ENCODE peak calls at places on chromosomes 13 and 19, in eight cellular contexts. O is MM.1S, E is mammary epithelial cell, I is NT2/D1, U is H9, Y is endothelial cell of umbilical vein, T is Karpas-422, A is neural progenitor cell. Q is an unnamed sample. For H3K9me3, the result is how much of the 10 kb centered on the place peaks cover.

GRCh38 chr19:12064266-12065099 is at the start of gene ZNF844:
- DNase-seq in E (peak), T (peak), I (peak), Y (peak), O (no peak), A (peak), U (peak), Q (peak)

GRCh38 chr19:19655051-19655594 is 8.4 kb downstream of the ATP13A1 start:
- DNase-seq in I (no peak), A (no peak), O (no peak), T (no peak), Y (no peak), U (peak), E (no peak), Q (peak)

GRCh38 chr13:94154362-94154761 is 325.1 kb downstream of the DCT start:
- DNase-seq in I (no peak), T (no peak), U (no peak), Y (no peak), E (peak), A (no peak), O (no peak), Q (no peak)

GRCh38 chr19:39347332-39348227 is 5.4 kb downstream of the SAMD4B start:
- DNase-seq in I (no peak), U (no peak), E (no peak), O (no peak), A (no peak), Y (no peak), T (no peak), Q (no peak)

GRCh38 chr13:94968757-94969086 is 256.4 kb upstream of the SOX21 start:
- DNase-seq in U (no peak), I (no peak), O (no peak), Y (no peak), E (no peak), A (no peak), T (no peak), Q (no peak)

GRCh38 chr19:49770529-49770928 is 3.7 kb downstream of the AP2A1 start:
- DNase-seq in Y (no peak), I (no peak), E (no peak), T (no peak), A (no peak), O (no peak), U (no peak), Q (no peak)

GRCh38 chr19:47190167-47190727 is 40.8 kb downstream of the BBC3 start:
- DNase-seq in Y (peak), I (no peak), T (no peak), A (no peak), U (no peak), O (no peak), E (peak), Q (peak)

GRCh38 chr19:33705090-33705847 is 83.5 kb downstream of the CHST8 start:
- DNase-seq in U (no peak), O (no peak), A (peak), T (no peak), I (no peak), Y (no peak), E (no peak), Q (peak)

GRCh38 chr19:18397242-18398202 is at the start of gene LRRC25:
- DNase-seq in E (no peak), A (peak), Y (no peak), I (peak), T (peak), U (peak), O (no peak), Q (peak)

GRCh38 chr13:91017031-91017668 is 330.3 kb upstream of the MIR17HG start:
- DNase-seq in U (peak), E (peak), O (peak), A (peak), I (peak), T (peak), Y (peak), Q (no peak)

GRCh38 chr19:3073931-3074595 is 11.8 kb upstream of the TLE5 start:
- DNase-seq in T (no peak), O (no peak), E (no peak), U (no peak), A (no peak), Y (no peak), I (no peak), Q (peak)

GRCh38 chr13:48043789-48044503 is 6.4 kb downstream of the NUDT15 start:
- DNase-seq in U (no peak), E (peak), I (no peak), T (no peak), A (no peak), O (no peak), Y (peak), Q (no peak)

GRCh38 chr13:107258599-107259187 is 690.8 kb upstream of the ARGLU1 start:
- DNase-seq in O (no peak), E (peak), T (no peak), Y (peak), U (no peak), I (no peak), A (no peak), Q (no peak)

GRCh38 chr13:75830842-75831241 is 194.7 kb downstream of the LMO7 start:
- DNase-seq in T (no peak), U (no peak), I (no peak), A (no peak), Y (no peak), E (peak), O (no peak), Q (no peak)

GRCh38 chr19:49774969-49775368 is 8.2 kb downstream of the AP2A1 start:
- DNase-seq in A (no peak), Y (no peak), E (no peak), I (no peak), T (no peak), U (no peak), O (no peak), Q (no peak)

GRCh38 chr19:12825259-12826131 is 8.9 kb downstream of the RTBDN start:
- DNase-seq in U (peak), Y (peak), A (peak), T (no peak), I (peak), E (no peak), O (no peak), Q (no peak)

GRCh38 chr13:61880576-61881283 is 465.1 kb upstream of the PCDH20 start:
- DNase-seq in T (peak), I (peak), Y (peak), U (peak), E (no peak), O (peak), A (peak), Q (no peak)

GRCh38 chr19:1690570-1691307 is 38.3 kb upstream of the TCF3 start:
- DNase-seq in O (no peak), Y (no peak), T (peak), E (peak), A (peak), I (peak), U (peak), Q (no peak)

GRCh38 chr19:44752816-44753618 is 4.5 kb downstream of the BCL3 start:
- DNase-seq in Y (peak), I (peak), O (peak), T (peak), U (peak), E (peak), A (peak), Q (peak)

GRCh38 chr13:32840840-32841713 is 175.1 kb upstream of the KL start:
- DNase-seq in I (no peak), E (peak), A (no peak), O (no peak), Y (no peak), T (no peak), U (no peak), Q (no peak)

GRCh38 chr19:18233224-18233825 is 7.1 kb upstream of the PDE4C start:
- DNase-seq in Y (peak), I (peak), U (peak), A (peak), T (peak), E (peak), O (peak), Q (no peak)

GRCh38 chr13:27960362-27961226 is 8.5 kb downstream of the CDX2 start:
- DNase-seq in I (no peak), Y (no peak), T (no peak), O (peak), A (peak), U (peak), E (peak), Q (no peak)

GRCh38 chr19:58203814-58204475 is 21.1 kb downstream of the ZNF274 start:
- DNase-seq in U (no peak), E (no peak), Y (no peak), I (no peak), T (no peak), A (no peak), O (no peak), Q (no peak)

GRCh38 chr19:6021878-6022569 is 44.1 kb upstream of the RANBP3 start:
- DNase-seq in A (peak), E (peak), O (peak), Y (peak), U (peak), I (peak), T (peak), Q (peak)

GRCh38 chr13:20118268-20119140 is 42.3 kb downstream of the GJA3 start:
- DNase-seq in T (no peak), E (no peak), U (peak), A (peak), I (no peak), O (no peak), Y (peak), Q (peak)

GRCh38 chr19:6761053-6761676 is 6.1 kb downstream of the SH2D3A start:
- DNase-seq in Y (no peak), I (no peak), E (no peak), O (peak), A (peak), U (peak), T (peak), Q (peak)

GRCh38 chr19:13803038-13803437 is 7.8 kb downstream of the ZSWIM4 start:
- DNase-seq in I (no peak), Y (no peak), O (no peak), U (no peak), T (no peak), E (no peak), A (no peak), Q (no peak)

GRCh38 chr19:17281391-17282304 is at the start of gene ANKLE1:
- DNase-seq in Y (no peak), O (no peak), I (no peak), U (peak), A (peak), E (no peak), T (peak), Q (peak)

GRCh38 chr19:13812544-13812943 is 17.3 kb downstream of the ZSWIM4 start:
- DNase-seq in O (no peak), E (no peak), U (no peak), Y (no peak), A (no peak), T (no peak), I (no peak), Q (no peak)

GRCh38 chr19:39768334-39768733 is 10.3 kb upstream of the LEUTX start:
- DNase-seq in E (no peak), A (no peak), I (no peak), T (no peak), U (no peak), Y (no peak), O (no peak), Q (no peak)

GRCh38 chr19:49331616-49332055 is 3.6 kb upstream of the CD37 start:
- DNase-seq in I (peak), A (peak), Y (peak), T (peak), O (peak), E (peak), U (peak), Q (no peak)

GRCh38 chr13:28494861-28495585 is at the start of gene FLT1:
- DNase-seq in U (peak), A (peak), I (peak), E (peak), O (no peak), T (no peak), Y (peak), Q (peak)

GRCh38 chr13:38566023-38566422 is 120.9 kb upstream of the FREM2 start:
- DNase-seq in T (no peak), I (no peak), Y (no peak), O (no peak), E (no peak), A (no peak), U (no peak), Q (no peak)

GRCh38 chr13:39672378-39673132 is 17.1 kb downstream of the COG6 start:
- DNase-seq in T (no peak), E (no peak), A (no peak), I (no peak), O (no peak), U (no peak), Y (no peak), Q (no peak)

GRCh38 chr13:37618554-37618953 is 20.0 kb upstream of the POSTN start:
- DNase-seq in Y (peak), O (no peak), U (no peak), T (no peak), A (no peak), I (no peak), E (no peak), Q (no peak)

GRCh38 chr13:30576528-30576927 is 41.2 kb upstream of the USPL1 start:
- DNase-seq in I (no peak), Y (no peak), O (no peak), U (no peak), T (no peak), E (peak), A (no peak), Q (no peak)

GRCh38 chr19:5951338-5951861 is 26.5 kb downstream of the RANBP3 start:
- DNase-seq in I (no peak), T (peak), A (peak), U (peak), Y (peak), O (no peak), E (no peak), Q (peak)

GRCh38 chr13:20760872-20761271 is 12.9 kb downstream of the EEF1AKMT1 start:
- DNase-seq in A (no peak), T (no peak), Y (no peak), O (no peak), U (no peak), I (no peak), E (no peak), Q (no peak)

GRCh38 chr19:1511318-1511988 is 1.4 kb downstream of the ADAMTSL5 start:
- DNase-seq in U (no peak), A (no peak), T (no peak), E (no peak), Y (no peak), I (no peak), O (no peak), Q (no peak)

GRCh38 chr19:56577719-56578602 is 10.7 kb downstream of the ZNF470 start:
- DNase-seq in I (no peak), T (no peak), O (no peak), A (no peak), U (no peak), E (no peak), Y (no peak), Q (no peak)

DNA sequence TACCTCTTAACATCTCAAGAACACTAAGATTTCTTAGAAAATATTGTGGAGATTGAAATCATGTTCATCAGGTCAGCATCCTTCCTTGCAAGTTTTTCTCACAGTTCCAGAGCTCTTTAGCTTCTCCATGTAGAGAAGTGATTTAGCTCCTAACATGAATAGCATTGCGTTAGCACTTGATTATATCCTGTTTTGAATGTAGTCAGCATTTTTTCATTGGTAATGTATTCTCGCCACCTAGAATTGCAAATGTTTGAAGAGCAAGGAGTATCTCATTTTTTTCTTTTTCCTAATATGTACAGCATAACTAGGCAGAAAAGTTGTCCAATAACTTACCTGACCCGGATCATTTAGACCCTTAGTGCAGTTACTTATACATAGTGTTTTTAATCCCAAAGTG is 6.6 kb downstream of the ZNF470 start:
- DNase-seq in Y (no peak), E (no peak), A (no peak), U (no peak), O (no peak), T (no peak), I (no peak), Q (no peak)
- H3K9me3 ChIP-seq in Y (under half), E (half or more), A (half or more), U (half or more), O (under half), T (half or more), I (half or more), Q (half or more)

GRCh38 chr19:4759388-4760284 is 31.9 kb upstream of the FEM1A start:
- DNase-seq in E (peak), O (peak), A (peak), Y (peak), U (peak), I (peak), T (peak), Q (peak)
- H3K9ac ChIP-seq in E (no peak), O (no peak), A (no peak), Y (no peak), U (no peak), I (peak), T (no peak), Q (no peak)

GRCh38 chr19:53576941-53577653 is 39.2 kb downstream of the ZNF331 start:
- DNase-seq in A (no peak), I (no peak), U (no peak), T (no peak), E (no peak), O (no peak), Y (no peak), Q (peak)
- H3K9me3 ChIP-seq in A (under half), I (half or more), U (under half), T (under half), E (under half), O (under half), Y (under half), Q (under half)

GRCh38 chr13:31631071-31631470 is 108.3 kb upstream of the RXFP2 start:
- DNase-seq in U (peak), O (no peak), Y (peak), I (no peak), A (no peak), E (no peak), T (no peak), Q (no peak)

GRCh38 chr13:31627097-31627496 is 112.2 kb upstream of the RXFP2 start:
- DNase-seq in T (no peak), A (no peak), Y (no peak), U (no peak), I (no peak), O (no peak), E (peak), Q (no peak)

GRCh38 chr13:31629085-31629785 is 110.1 kb upstream of the RXFP2 start:
- DNase-seq in Y (peak), O (no peak), I (no peak), U (no peak), E (peak), A (no peak), T (no peak), Q (peak)

DNA sequence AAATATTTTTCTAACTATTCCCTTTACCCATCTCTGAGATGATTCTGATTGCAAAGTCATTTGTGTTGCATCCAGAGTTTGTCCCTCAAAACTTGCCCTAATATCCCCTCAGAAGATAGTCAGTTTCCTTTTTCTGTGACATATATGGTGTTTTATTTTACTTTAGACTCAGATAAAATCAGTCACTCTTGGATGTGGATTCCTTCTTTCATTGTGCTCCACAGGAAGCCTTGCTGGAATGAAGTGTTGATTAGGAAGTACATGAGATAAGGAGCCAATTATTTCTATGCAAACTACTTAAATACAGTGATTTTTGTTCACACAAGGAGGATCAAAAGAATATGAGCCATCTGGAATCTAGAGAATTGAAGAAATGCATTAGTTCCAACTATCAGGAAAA is 107.6 kb upstream of the RXFP2 start:
- DNase-seq in O (no peak), U (no peak), I (no peak), E (no peak), Y (peak), T (no peak), A (no peak), Q (no peak)
- H3K9ac ChIP-seq in O (no peak), U (no peak), I (no peak), E (no peak), Y (no peak), T (no peak), A (no peak), Q (no peak)

DNA sequence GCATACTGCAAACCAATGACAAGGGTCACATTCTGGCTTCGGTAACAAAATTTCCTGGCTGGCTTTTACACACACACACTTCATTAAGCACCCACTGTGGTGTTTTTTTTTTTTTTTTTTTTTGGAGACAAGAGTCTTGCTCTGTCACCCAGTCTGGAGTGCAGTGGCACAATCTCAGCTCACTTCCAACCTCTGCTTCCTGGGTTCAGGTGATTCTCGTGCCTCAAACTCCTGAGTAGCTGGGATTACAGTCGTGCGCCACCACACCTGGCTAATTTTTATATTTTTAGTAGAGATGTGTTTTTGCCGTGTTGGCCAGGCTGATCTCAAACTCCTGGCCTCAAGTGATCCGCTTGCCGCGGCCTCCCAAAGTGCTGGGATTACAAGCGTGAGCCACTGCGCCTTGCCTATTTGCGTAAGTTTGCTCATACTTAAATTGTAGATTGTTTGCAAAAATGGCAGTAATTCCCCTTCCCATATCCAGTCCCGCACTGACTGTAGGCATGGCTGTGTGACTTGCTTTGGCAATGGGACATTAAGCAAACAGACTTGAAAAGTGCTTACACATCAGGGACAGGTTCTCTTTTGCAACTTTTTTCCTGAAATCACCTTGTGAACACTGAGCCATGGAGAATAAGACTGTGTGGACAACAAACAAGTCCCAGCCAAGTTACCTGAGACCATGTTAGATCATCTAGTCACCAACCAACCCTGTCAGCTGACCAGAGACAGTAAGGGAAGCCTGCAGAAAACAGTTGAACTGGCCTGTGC is 42.1 kb upstream of the EBPL start:
- DNase-seq in Y (peak), O (no peak), I (no peak), E (peak), T (no peak), A (no peak), U (no peak), Q (no peak)
- H3K9me3 ChIP-seq in Y (under half), O (under half), I (under half), E (under half), T (under half), A (under half), U (under half), Q (under half)

GRCh38 chr19:42474743-42475142 is 32.0 kb upstream of the CXCL17 start:
- DNase-seq in A (peak), O (no peak), E (no peak), Y (no peak), I (no peak), T (no peak), U (no peak), Q (no peak)

GRCh38 chr19:42472402-42473147 is 29.8 kb upstream of the CXCL17 start:
- DNase-seq in I (no peak), E (no peak), T (no peak), U (no peak), A (no peak), O (no peak), Y (no peak), Q (no peak)

GRCh38 chr19:42475366-42475765 is 32.6 kb upstream of the CXCL17 start:
- DNase-seq in T (no peak), I (no peak), E (no peak), O (no peak), A (no peak), Y (no peak), U (peak), Q (no peak)

GRCh38 chr19:42471554-42472249 is 29.0 kb upstream of the CXCL17 start:
- DNase-seq in A (no peak), Y (no peak), E (peak), T (peak), U (peak), O (no peak), I (no peak), Q (no peak)

DNA sequence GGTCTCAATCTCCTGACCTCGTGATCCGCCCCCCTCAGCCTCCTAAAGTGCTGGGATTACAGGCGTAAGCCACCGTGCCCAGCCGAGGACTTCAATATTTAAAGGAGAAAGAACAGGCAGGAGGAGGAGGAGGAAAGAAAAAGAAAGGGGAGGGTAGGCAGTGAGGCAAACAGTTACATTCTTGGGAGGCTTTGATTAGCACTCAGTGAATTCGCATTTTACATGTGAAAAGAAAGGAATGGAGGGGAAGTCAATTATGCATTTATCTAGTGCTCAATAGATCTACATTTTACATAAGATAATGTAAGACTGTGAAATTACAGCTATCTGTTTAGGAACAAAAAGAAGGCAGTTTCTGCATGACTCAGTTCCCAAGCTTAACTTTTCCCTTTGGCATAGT is 30.9 kb upstream of the CXCL17 start:
- DNase-seq in T (no peak), A (peak), E (no peak), O (no peak), U (peak), I (peak), Y (no peak), Q (no peak)
- H3K9ac ChIP-seq in T (no peak), A (no peak), E (no peak), O (no peak), U (no peak), I (no peak), Y (no peak), Q (no peak)

Q was measured in kidney.